ENCODE peak calls at places on chromosomes 12 and 14, in six cellular contexts. O, H, Y, M, J and A are unnamed samples. For H3K4me1, the result is how much of the 10 kb centered on the place peaks cover.

GRCh38 chr12:46472893-46473633 is 100.5 kb upstream of the SLC38A2 start:
- DNase-seq in O (peak), H (no peak), Y (no peak), M (no peak), J (no peak), A (no peak)

GRCh38 chr12:5051913-5052312 is 8.2 kb downstream of the KCNA5 start:
- DNase-seq in O (no peak), H (no peak), Y (no peak), M (no peak), J (peak), A (no peak)

GRCh38 chr12:18895946-18896345 is 158.0 kb downstream of the CAPZA3 start:
- DNase-seq in O (peak), H (no peak), Y (peak), M (no peak), J (no peak), A (no peak)

GRCh38 chr12:53626702-53627169 is 554 bp upstream of the ATF7 start:
- DNase-seq in O (no peak), H (no peak), Y (no peak), M (no peak), J (no peak), A (no peak)

GRCh38 chr12:11621797-11622423 is 27.6 kb upstream of the ETV6 start:
- DNase-seq in O (peak), H (no peak), Y (no peak), M (no peak), J (peak), A (no peak)

GRCh38 chr12:65609359-65609771 is 214.9 kb upstream of the HMGA2 start:
- DNase-seq in O (no peak), H (no peak), Y (no peak), M (no peak), J (no peak), A (no peak)

GRCh38 chr12:50740307-50740706 is 23.6 kb upstream of the ATF1 start:
- DNase-seq in O (no peak), H (no peak), Y (no peak), M (no peak), J (no peak), A (no peak)

GRCh38 chr12:121657305-121658008 is 12.0 kb downstream of the MORN3 start:
- DNase-seq in O (no peak), H (no peak), Y (no peak), M (no peak), J (no peak), A (no peak)

GRCh38 chr14:47278233-47278842 is 397.1 kb downstream of the MDGA2 start:
- DNase-seq in O (peak), H (no peak), Y (no peak), M (peak), J (peak), A (no peak)

GRCh38 chr12:115752151-115752550 is 525.3 kb downstream of the MED13L start:
- DNase-seq in O (peak), H (no peak), Y (no peak), M (no peak), J (no peak), A (no peak)

GRCh38 chr14:55556929-55557623 is 22.9 kb upstream of the KTN1 start:
- DNase-seq in O (peak), H (peak), Y (peak), M (peak), J (no peak), A (no peak)

GRCh38 chr12:96091833-96092232 is 56.4 kb upstream of the LTA4H start:
- DNase-seq in O (no peak), H (no peak), Y (no peak), M (no peak), J (peak), A (no peak)

GRCh38 chr12:119365451-119365850 is 30.9 kb downstream of the CCDC60 start:
- DNase-seq in O (no peak), H (no peak), Y (no peak), M (no peak), J (no peak), A (no peak)

GRCh38 chr14:88005978-88006851 is 1.3 kb downstream of the GPR65 start:
- DNase-seq in O (no peak), H (no peak), Y (no peak), M (no peak), J (peak), A (no peak)

GRCh38 chr12:15037091-15037723 is 64.4 kb downstream of the PDE6H start:
- DNase-seq in O (no peak), H (no peak), Y (no peak), M (no peak), J (no peak), A (no peak)

GRCh38 chr12:13948631-13949030 is 32.8 kb downstream of the GRIN2B start:
- DNase-seq in O (no peak), H (no peak), Y (no peak), M (no peak), J (no peak), A (no peak)

GRCh38 chr14:71319646-71320045 is 412.4 kb downstream of the PCNX1 start:
- DNase-seq in O (no peak), H (no peak), Y (no peak), M (no peak), J (peak), A (no peak)

GRCh38 chr14:94123868-94124267 is 5.5 kb downstream of the IFI27L2 start:
- DNase-seq in O (no peak), H (no peak), Y (no peak), M (no peak), J (no peak), A (no peak)

GRCh38 chr12:47377414-47378221 is 297.9 kb upstream of the AMIGO2 start:
- DNase-seq in O (peak), H (peak), Y (peak), M (no peak), J (no peak), A (peak)

GRCh38 chr14:22850944-22851790 is 14.8 kb downstream of the MMP14 start:
- DNase-seq in O (peak), H (peak), Y (peak), M (no peak), J (no peak), A (peak)

GRCh38 chr12:124938066-124938465 is 23.6 kb upstream of the UBC start:
- DNase-seq in O (no peak), H (no peak), Y (no peak), M (no peak), J (peak), A (no peak)

GRCh38 chr12:124940393-124941169 is 26.1 kb upstream of the UBC start:
- DNase-seq in O (peak), H (peak), Y (peak), M (peak), J (peak), A (peak)

GRCh38 chr12:124939428-124940142 is 25.1 kb upstream of the UBC start:
- DNase-seq in O (peak), H (peak), Y (peak), M (peak), J (peak), A (peak)

GRCh38 chr12:124940143-124940392 is 25.6 kb upstream of the UBC start:
- DNase-seq in O (no peak), H (no peak), Y (no peak), M (no peak), J (no peak), A (no peak)

DNA sequence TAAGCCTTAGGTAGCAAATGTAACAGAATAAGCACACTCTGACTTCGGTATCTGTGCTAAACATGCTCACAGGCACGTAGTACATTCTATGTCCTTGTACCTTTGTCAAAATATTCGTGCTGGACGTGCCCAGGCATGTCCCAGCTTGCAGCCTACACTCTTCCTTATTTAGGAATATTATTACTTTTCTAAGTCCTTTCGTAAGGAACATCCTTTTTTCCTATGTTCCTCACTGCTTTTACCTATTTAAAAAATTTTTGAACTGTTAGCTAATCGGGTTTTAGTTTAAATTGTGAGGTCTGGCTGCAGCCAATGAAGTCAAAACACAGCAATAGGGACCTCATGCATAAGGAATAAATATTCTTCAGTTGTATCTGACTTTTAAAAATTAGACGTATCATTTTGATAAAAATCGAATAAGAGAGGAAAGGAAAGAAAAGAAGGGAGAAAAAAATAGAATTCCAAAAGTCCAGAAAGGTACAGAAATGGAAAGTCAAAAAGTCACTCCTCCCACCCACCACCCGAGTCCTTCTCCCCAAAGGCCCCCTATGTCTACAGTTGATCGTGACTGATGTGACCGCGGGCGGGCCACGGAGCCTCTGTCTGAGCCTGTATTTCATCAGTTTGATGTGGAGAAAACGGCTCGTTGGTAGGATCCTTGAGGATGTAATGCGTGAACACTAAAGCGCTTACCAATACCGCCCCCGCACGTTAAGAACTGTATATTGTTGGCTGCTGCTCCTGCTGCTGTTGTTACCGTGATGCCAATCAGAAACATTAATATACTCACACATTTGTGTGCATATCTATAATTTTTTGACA is 24.4 kb upstream of the UBC start:
- DNase-seq in O (peak), H (no peak), Y (peak), M (peak), J (peak), A (peak)
- TF ChIP-seq CTCF in O (peak), H (no peak), Y (peak), M (peak), J (peak), A (no peak)

GRCh38 chr12:21453312-21453852 is 15.9 kb downstream of the PYROXD1 start:
- DNase-seq in O (no peak), H (no peak), Y (no peak), M (no peak), J (no peak), A (no peak)
- H3K4me1 ChIP-seq in O (under half), H (under half), Y (under half), M (under half), J (under half), A (under half)

GRCh38 chr12:44775916-44776315 is 100.2 kb downstream of the NELL2 start:
- DNase-seq in O (no peak), H (no peak), Y (no peak), M (no peak), J (no peak), A (no peak)

GRCh38 chr12:44780221-44780770 is 95.8 kb downstream of the NELL2 start:
- DNase-seq in O (no peak), H (no peak), Y (no peak), M (no peak), J (no peak), A (no peak)

GRCh38 chr12:44774815-44775411 is 101.2 kb downstream of the NELL2 start:
- DNase-seq in O (no peak), H (no peak), Y (no peak), M (peak), J (peak), A (no peak)

DNA sequence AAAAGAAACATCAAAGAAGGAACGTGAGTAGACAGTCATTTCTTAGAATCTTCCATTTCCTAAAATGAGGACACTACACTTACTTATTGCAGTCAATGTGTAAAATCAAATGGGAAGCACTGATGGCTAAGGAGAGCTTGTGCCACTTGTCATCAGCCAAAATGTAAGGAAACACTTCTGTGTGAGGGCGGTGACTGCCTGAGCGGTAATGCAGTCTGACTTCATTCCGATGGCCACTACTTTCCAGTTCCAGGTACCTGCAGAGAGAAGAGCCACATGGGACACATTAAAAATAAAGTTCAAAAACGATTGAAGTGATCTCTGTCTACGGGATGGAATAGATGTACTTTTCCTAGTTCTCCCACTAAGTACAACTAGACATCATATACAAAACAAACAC is 96.3 kb downstream of the NELL2 start:
- DNase-seq in O (no peak), H (no peak), Y (no peak), M (no peak), J (no peak), A (no peak)
- H3K27ac ChIP-seq in O (no peak), H (no peak), Y (no peak), M (no peak), J (no peak), A (no peak)

GRCh38 chr14:50062438-50063039 is 53.8 kb downstream of the VCPKMT start:
- DNase-seq in O (no peak), H (no peak), Y (no peak), M (no peak), J (peak), A (no peak)
- TF ChIP-seq CTCF in O (no peak), H (no peak), Y (no peak), M (no peak), J (peak), A (no peak)

GRCh38 chr12:31536672-31537071 is 54.3 kb downstream of the DENND5B start:
- DNase-seq in O (no peak), H (no peak), Y (no peak), M (no peak), J (no peak), A (no peak)

GRCh38 chr12:31526158-31526546 is 64.8 kb downstream of the DENND5B start:
- DNase-seq in O (no peak), H (no peak), Y (no peak), M (no peak), J (no peak), A (no peak)

GRCh38 chr12:31533470-31533869 is 57.5 kb downstream of the DENND5B start:
- DNase-seq in O (no peak), H (no peak), Y (no peak), M (no peak), J (no peak), A (no peak)

DNA sequence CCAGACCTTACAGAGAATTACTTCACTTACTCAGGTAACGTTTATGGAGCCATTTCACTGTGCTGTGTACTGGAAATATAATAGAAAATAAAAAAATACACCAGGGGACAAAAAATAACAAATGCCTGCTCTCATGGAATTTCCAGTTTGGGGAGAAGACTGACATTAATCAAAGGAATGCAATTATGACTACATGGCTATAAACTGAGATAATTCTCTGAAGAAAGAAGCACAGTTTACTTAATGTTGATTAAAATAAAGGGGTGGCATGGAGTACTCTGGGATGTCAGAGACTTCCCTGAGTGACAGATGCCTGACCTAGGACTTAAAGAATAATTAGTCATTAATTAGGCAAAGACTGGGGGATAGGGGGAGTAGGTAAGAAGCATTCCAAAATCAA is 59.0 kb downstream of the DENND5B start:
- DNase-seq in O (no peak), H (no peak), Y (no peak), M (no peak), J (no peak), A (no peak)
- H3K4me1 ChIP-seq in O (under half), H (under half), Y (under half), M (under half), J (under half), A (under half)

DNA sequence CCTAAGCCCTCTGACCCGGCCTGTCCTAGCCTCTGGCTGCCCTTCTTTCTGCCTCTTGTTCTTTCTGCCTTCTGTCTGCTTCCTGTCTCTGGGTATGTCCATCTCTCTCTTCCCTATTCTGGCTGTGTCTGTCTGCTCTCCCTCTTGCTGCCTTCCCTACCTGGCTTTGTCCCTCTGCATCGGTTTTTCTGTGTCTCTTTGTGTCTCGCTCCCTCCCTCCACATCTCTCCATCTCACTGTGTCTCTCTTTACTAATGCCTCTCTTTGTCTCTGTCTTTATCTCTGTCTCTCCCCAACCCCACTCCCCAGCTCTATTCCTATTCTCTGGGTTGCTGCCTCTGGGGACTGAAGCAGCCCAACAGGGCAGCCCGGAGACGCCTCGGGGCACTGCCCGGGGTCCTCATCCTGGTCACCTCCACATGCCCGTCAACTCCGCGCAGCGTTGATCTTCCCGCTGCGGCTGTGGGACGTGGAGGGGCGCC is 10.1 kb downstream of the SHMT2 start:
- DNase-seq in O (no peak), H (no peak), Y (no peak), M (no peak), J (no peak), A (no peak)
- H3K27ac ChIP-seq in O (no peak), H (no peak), Y (peak), M (no peak), J (peak), A (no peak)

GRCh38 chr12:55721601-55722213 is 1.5 kb downstream of the RDH5 start:
- DNase-seq in O (no peak), H (no peak), Y (peak), M (no peak), J (no peak), A (no peak)

GRCh38 chr12:55722948-55723347 is 2.8 kb downstream of the RDH5 start:
- DNase-seq in O (no peak), H (peak), Y (peak), M (no peak), J (no peak), A (no peak)

GRCh38 chr12:55720071-55720564 is at the start of gene RDH5:
- DNase-seq in O (no peak), H (no peak), Y (peak), M (no peak), J (no peak), A (peak)

GRCh38 chr12:55719371-55719770 is 822 bp upstream of the RDH5 start:
- DNase-seq in O (no peak), H (no peak), Y (peak), M (no peak), J (no peak), A (no peak)

GRCh38 chr12:55720894-55721444 is 776 bp downstream of the RDH5 start:
- DNase-seq in O (no peak), H (no peak), Y (peak), M (peak), J (no peak), A (peak)
- TF ChIP-seq CTCF in O (peak), H (no peak), Y (peak), M (peak), J (peak), A (peak)

GRCh38 chr12:32901553-32901952 is 5.0 kb upstream of the PKP2 start:
- DNase-seq in O (no peak), H (no peak), Y (no peak), M (no peak), J (no peak), A (no peak)
- H3K4me1 ChIP-seq in O (under half), H (under half), Y (under half), M (under half), J (under half), A (under half)